ENCODE peak calls at places on chromosome 16, in six cellular contexts. One of them, this sample, is unnamed.

GRCh38 chr16:86203557-86204275 is 304.8 kb downstream of the IRF8 start:
- DNase-seq in cardiac fibroblast: no peak
- DNase-seq in right lobe of liver: no peak
- DNase-seq in psoas muscle: no peak
- DNase-seq in WERI-Rb-1: no peak
- DNase-seq in fibroblast of lung: no peak
- DNase-seq in this sample: no peak

GRCh38 chr16:86010680-86011141 is 111.7 kb downstream of the IRF8 start:
- DNase-seq in cardiac fibroblast: no peak
- DNase-seq in right lobe of liver: no peak
- DNase-seq in psoas muscle: no peak
- DNase-seq in WERI-Rb-1: no peak
- DNase-seq in fibroblast of lung: no peak
- DNase-seq in this sample: no peak

GRCh38 chr16:87790278-87791023 is 24.7 kb upstream of the KLHDC4 start:
- DNase-seq in cardiac fibroblast: peak; percentile 62
- DNase-seq in right lobe of liver: peak; percentile 58
- DNase-seq in psoas muscle: peak; percentile 78
- DNase-seq in WERI-Rb-1: no peak
- DNase-seq in fibroblast of lung: no peak
- DNase-seq in this sample: peak; percentile 87

GRCh38 chr16:85800321-85800669 is 800 bp downstream of the COX4I1 start:
- DNase-seq in cardiac fibroblast: no peak
- DNase-seq in right lobe of liver: no peak
- DNase-seq in psoas muscle: no peak
- DNase-seq in WERI-Rb-1: no peak
- DNase-seq in fibroblast of lung: no peak
- DNase-seq in this sample: no peak

GRCh38 chr16:19437280-19437679 is 19.6 kb downstream of the TMC5 start:
- DNase-seq in cardiac fibroblast: no peak
- DNase-seq in right lobe of liver: no peak
- DNase-seq in psoas muscle: no peak
- DNase-seq in WERI-Rb-1: no peak
- DNase-seq in fibroblast of lung: no peak
- DNase-seq in this sample: no peak

GRCh38 chr16:26396511-26397235 is 670.1 kb upstream of the C16orf82 start:
- DNase-seq in cardiac fibroblast: no peak
- DNase-seq in right lobe of liver: no peak
- DNase-seq in psoas muscle: no peak
- DNase-seq in WERI-Rb-1: no peak
- DNase-seq in fibroblast of lung: no peak
- DNase-seq in this sample: no peak

GRCh38 chr16:14077918-14078317 is 6.8 kb downstream of the MRTFB start:
- DNase-seq in cardiac fibroblast: no peak
- DNase-seq in right lobe of liver: no peak
- DNase-seq in psoas muscle: no peak
- DNase-seq in WERI-Rb-1: no peak
- DNase-seq in fibroblast of lung: no peak
- DNase-seq in this sample: no peak

GRCh38 chr16:12503201-12503600 is 300.5 kb downstream of the CPPED1 start:
- DNase-seq in cardiac fibroblast: no peak
- DNase-seq in right lobe of liver: no peak
- DNase-seq in psoas muscle: no peak
- DNase-seq in WERI-Rb-1: no peak
- DNase-seq in fibroblast of lung: no peak
- DNase-seq in this sample: no peak

GRCh38 chr16:15970743-15971434 is 21.5 kb downstream of the ABCC1 start:
- DNase-seq in cardiac fibroblast: no peak
- DNase-seq in right lobe of liver: no peak
- DNase-seq in psoas muscle: no peak
- DNase-seq in WERI-Rb-1: no peak
- DNase-seq in fibroblast of lung: no peak
- DNase-seq in this sample: no peak

GRCh38 chr16:80924372-80924978 is 82.2 kb downstream of the CMC2 start:
- DNase-seq in cardiac fibroblast: peak; percentile 76
- DNase-seq in right lobe of liver: peak; percentile 70
- DNase-seq in psoas muscle: peak; percentile 70
- DNase-seq in WERI-Rb-1: peak; percentile 42
- DNase-seq in fibroblast of lung: peak; percentile 34
- DNase-seq in this sample: no peak
- TF ChIP-seq CTCF in cardiac fibroblast: peak; percentile 71
- TF ChIP-seq CTCF in right lobe of liver: peak; percentile 67
- TF ChIP-seq CTCF in psoas muscle: peak; percentile 32
- TF ChIP-seq CTCF in WERI-Rb-1: peak; percentile 71
- TF ChIP-seq CTCF in fibroblast of lung: peak; percentile 64
- TF ChIP-seq CTCF in this sample: peak; percentile 71

GRCh38 chr16:47460755-47461597 is at the start of the genes ITFG1 and PHKB:
- DNase-seq in cardiac fibroblast: peak; percentile 94
- DNase-seq in right lobe of liver: peak; percentile 94
- DNase-seq in psoas muscle: peak; percentile 96
- DNase-seq in WERI-Rb-1: peak; percentile 92
- DNase-seq in fibroblast of lung: peak; percentile 96
- DNase-seq in this sample: peak; percentile 71
- TF ChIP-seq CTCF in cardiac fibroblast: peak; percentile 25
- TF ChIP-seq CTCF in right lobe of liver: no peak
- TF ChIP-seq CTCF in psoas muscle: no peak
- TF ChIP-seq CTCF in WERI-Rb-1: no peak
- TF ChIP-seq CTCF in fibroblast of lung: no peak
- TF ChIP-seq CTCF in this sample: peak; percentile 45

DNA sequence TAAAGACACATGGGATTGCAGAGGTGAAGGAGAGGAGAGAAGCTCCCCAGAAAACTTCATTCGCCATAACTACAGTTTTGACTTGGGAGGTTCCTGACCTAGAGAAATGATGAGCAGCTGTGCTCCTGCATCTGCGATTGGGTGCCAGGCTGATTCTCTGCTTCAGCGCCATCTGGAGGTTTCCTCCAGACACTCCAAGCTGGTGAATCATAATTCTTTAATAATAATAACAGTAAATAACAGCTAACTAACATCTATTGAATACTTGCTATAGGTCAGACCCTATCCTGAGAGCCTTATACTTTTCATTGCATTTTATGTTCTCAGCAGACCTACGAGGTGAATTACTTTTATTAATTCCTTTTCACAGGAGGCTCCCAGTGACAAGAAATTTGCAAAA is 575.8 kb downstream of the TOX3 start:
- DNase-seq in cardiac fibroblast: peak; percentile 5
- DNase-seq in right lobe of liver: no peak
- DNase-seq in psoas muscle: no peak
- DNase-seq in WERI-Rb-1: peak; percentile 47
- DNase-seq in fibroblast of lung: no peak
- DNase-seq in this sample: no peak
- TF ChIP-seq CTCF in cardiac fibroblast: peak; percentile 48
- TF ChIP-seq CTCF in right lobe of liver: no peak
- TF ChIP-seq CTCF in psoas muscle: no peak
- TF ChIP-seq CTCF in WERI-Rb-1: peak; percentile 63
- TF ChIP-seq CTCF in fibroblast of lung: peak; percentile 44
- TF ChIP-seq CTCF in this sample: peak; percentile 76

GRCh38 chr16:3051489-3051888 is 5.1 kb downstream of the MMP25 start:
- DNase-seq in cardiac fibroblast: no peak
- DNase-seq in right lobe of liver: no peak
- DNase-seq in psoas muscle: no peak
- DNase-seq in WERI-Rb-1: no peak
- DNase-seq in fibroblast of lung: no peak
- DNase-seq in this sample: no peak

GRCh38 chr16:3051009-3051408 is 4.6 kb downstream of the MMP25 start:
- DNase-seq in cardiac fibroblast: no peak
- DNase-seq in right lobe of liver: no peak
- DNase-seq in psoas muscle: no peak
- DNase-seq in WERI-Rb-1: no peak
- DNase-seq in fibroblast of lung: no peak
- DNase-seq in this sample: no peak

GRCh38 chr16:3049921-3050481 is 3.6 kb downstream of the MMP25 start:
- DNase-seq in cardiac fibroblast: no peak
- DNase-seq in right lobe of liver: no peak
- DNase-seq in psoas muscle: no peak
- DNase-seq in WERI-Rb-1: no peak
- DNase-seq in fibroblast of lung: no peak
- DNase-seq in this sample: no peak

GRCh38 chr16:3047387-3047720 is 993 bp downstream of the MMP25 start:
- DNase-seq in cardiac fibroblast: no peak
- DNase-seq in right lobe of liver: no peak
- DNase-seq in psoas muscle: no peak
- DNase-seq in WERI-Rb-1: no peak
- DNase-seq in fibroblast of lung: no peak
- DNase-seq in this sample: no peak

GRCh38 chr16:3050487-3050886 is 4.1 kb downstream of the MMP25 start:
- DNase-seq in cardiac fibroblast: no peak
- DNase-seq in right lobe of liver: no peak
- DNase-seq in psoas muscle: no peak
- DNase-seq in WERI-Rb-1: no peak
- DNase-seq in fibroblast of lung: no peak
- DNase-seq in this sample: no peak
- TF ChIP-seq CTCF in cardiac fibroblast: no peak
- TF ChIP-seq CTCF in right lobe of liver: no peak
- TF ChIP-seq CTCF in psoas muscle: no peak
- TF ChIP-seq CTCF in WERI-Rb-1: no peak
- TF ChIP-seq CTCF in fibroblast of lung: no peak
- TF ChIP-seq CTCF in this sample: no peak

GRCh38 chr16:78390828-78391227 is 291.4 kb downstream of the WWOX start:
- DNase-seq in cardiac fibroblast: no peak
- DNase-seq in right lobe of liver: no peak
- DNase-seq in psoas muscle: no peak
- DNase-seq in WERI-Rb-1: no peak
- DNase-seq in fibroblast of lung: no peak
- DNase-seq in this sample: no peak

GRCh38 chr16:78395035-78395434 is 295.6 kb downstream of the WWOX start:
- DNase-seq in cardiac fibroblast: no peak
- DNase-seq in right lobe of liver: no peak
- DNase-seq in psoas muscle: no peak
- DNase-seq in WERI-Rb-1: no peak
- DNase-seq in fibroblast of lung: no peak
- DNase-seq in this sample: no peak

GRCh38 chr16:78392585-78393195 is 293.2 kb downstream of the WWOX start:
- DNase-seq in cardiac fibroblast: no peak
- DNase-seq in right lobe of liver: no peak
- DNase-seq in psoas muscle: no peak
- DNase-seq in WERI-Rb-1: no peak
- DNase-seq in fibroblast of lung: no peak
- DNase-seq in this sample: no peak

GRCh38 chr16:78396673-78397072 is 297.2 kb downstream of the WWOX start:
- DNase-seq in cardiac fibroblast: no peak
- DNase-seq in right lobe of liver: no peak
- DNase-seq in psoas muscle: no peak
- DNase-seq in WERI-Rb-1: no peak
- DNase-seq in fibroblast of lung: no peak
- DNase-seq in this sample: no peak

GRCh38 chr16:78396046-78396445 is 296.6 kb downstream of the WWOX start:
- DNase-seq in cardiac fibroblast: no peak
- DNase-seq in right lobe of liver: no peak
- DNase-seq in psoas muscle: no peak
- DNase-seq in WERI-Rb-1: no peak
- DNase-seq in fibroblast of lung: no peak
- DNase-seq in this sample: no peak
- TF ChIP-seq CTCF in cardiac fibroblast: peak; percentile 11
- TF ChIP-seq CTCF in right lobe of liver: peak; percentile 22
- TF ChIP-seq CTCF in psoas muscle: peak; percentile 32
- TF ChIP-seq CTCF in WERI-Rb-1: no peak
- TF ChIP-seq CTCF in fibroblast of lung: peak; percentile 3
- TF ChIP-seq CTCF in this sample: peak; percentile 27

GRCh38 chr16:49513040-49513439 is 139.4 kb downstream of the C16orf78 start:
- DNase-seq in cardiac fibroblast: peak; percentile 11
- DNase-seq in right lobe of liver: no peak
- DNase-seq in psoas muscle: peak; percentile 73
- DNase-seq in WERI-Rb-1: peak; percentile 50
- DNase-seq in fibroblast of lung: peak; percentile 4
- DNase-seq in this sample: no peak
- TF ChIP-seq CTCF in cardiac fibroblast: peak; percentile 10
- TF ChIP-seq CTCF in right lobe of liver: no peak
- TF ChIP-seq CTCF in psoas muscle: peak; percentile 13
- TF ChIP-seq CTCF in WERI-Rb-1: peak; percentile 67
- TF ChIP-seq CTCF in fibroblast of lung: no peak
- TF ChIP-seq CTCF in this sample: no peak

DNA sequence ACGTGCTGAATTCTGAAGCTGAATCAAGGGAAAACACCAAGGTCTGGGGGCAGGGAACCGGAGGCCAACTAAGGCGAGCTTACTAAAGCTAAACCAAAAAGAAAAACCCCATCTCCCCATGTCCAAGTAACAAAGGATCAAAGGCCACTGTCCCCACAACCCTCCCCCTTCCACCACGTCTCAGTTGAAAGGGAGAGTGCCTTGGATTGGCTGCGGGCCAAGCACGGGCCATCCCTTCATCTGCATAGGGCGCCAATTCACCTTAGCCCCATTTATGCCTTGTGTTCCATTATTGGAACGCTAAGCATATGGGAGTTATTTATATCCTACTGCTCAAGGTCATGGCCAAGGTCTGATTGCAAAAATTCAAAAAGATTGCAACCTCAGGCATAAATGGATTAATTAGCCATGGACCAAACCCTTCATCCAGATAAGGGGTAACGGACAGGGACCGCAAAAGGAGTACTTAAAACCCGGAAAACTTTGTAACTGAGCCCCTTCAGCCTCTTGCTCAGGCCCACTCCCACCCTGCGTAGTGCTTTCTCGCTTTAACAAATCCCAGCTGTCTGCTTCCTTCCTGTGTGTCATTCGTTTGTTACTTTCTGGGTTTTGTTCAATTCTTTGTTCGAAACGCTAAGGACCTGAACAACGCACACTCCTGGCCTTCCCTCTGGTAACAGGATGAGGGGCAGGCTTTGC is 753 bp upstream of the ATP6V0D1 start:
- DNase-seq in cardiac fibroblast: peak; percentile 45
- DNase-seq in right lobe of liver: peak; percentile 69
- DNase-seq in psoas muscle: peak; percentile 75
- DNase-seq in WERI-Rb-1: peak; percentile 53
- DNase-seq in fibroblast of lung: peak; percentile 57
- DNase-seq in this sample: no peak
- TF ChIP-seq CTCF in cardiac fibroblast: no peak
- TF ChIP-seq CTCF in right lobe of liver: no peak
- TF ChIP-seq CTCF in psoas muscle: no peak
- TF ChIP-seq CTCF in WERI-Rb-1: no peak
- TF ChIP-seq CTCF in fibroblast of lung: no peak
- TF ChIP-seq CTCF in this sample: no peak

DNA sequence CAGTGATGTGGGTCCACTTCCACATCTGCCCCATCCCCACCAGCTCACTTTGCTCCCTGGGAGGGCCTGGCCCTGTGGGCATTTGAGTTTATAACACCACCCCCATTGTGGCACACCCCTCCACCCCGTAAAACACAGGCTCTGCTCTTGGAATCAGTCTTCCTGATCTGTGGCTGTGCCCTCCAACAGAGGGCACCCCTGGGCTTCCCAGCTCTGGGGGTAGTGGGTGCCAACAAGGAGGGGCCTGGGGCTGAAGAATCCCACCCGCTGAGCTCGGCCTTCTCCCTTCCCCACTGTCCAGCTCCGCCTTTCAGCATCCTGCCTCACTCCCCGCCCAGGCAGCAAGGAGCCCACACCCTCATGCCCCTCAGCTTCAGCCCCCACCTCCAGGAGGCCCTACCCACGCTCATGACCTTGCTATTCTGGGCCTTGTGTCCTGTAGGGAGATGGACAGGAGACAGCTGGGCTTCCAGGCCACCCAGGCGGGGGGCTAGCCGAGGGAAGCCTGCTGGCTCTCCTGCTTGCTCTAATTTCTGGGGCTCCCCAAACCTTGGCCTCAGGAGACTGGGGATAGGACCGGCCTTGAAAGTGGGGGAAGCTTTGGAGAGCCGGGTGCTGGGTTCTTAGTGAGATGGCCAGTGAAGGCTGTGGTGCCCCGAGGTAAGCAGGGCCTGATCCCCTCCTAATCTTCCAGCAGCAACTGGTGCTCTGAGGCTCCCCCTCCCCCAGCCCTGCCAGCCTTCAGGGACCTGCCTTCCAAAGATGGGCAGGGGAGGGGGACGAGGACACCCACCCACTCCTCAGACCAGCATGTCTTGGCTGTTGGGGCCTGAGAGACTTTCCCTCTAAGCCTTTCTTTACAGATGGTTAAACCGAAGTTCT is 2.9 kb upstream of the ATP2A1 start:
- DNase-seq in cardiac fibroblast: no peak
- DNase-seq in right lobe of liver: no peak
- DNase-seq in psoas muscle: peak; percentile 87
- DNase-seq in WERI-Rb-1: peak; percentile 91
- DNase-seq in fibroblast of lung: no peak
- DNase-seq in this sample: no peak
- TF ChIP-seq CTCF in cardiac fibroblast: no peak
- TF ChIP-seq CTCF in right lobe of liver: no peak
- TF ChIP-seq CTCF in psoas muscle: peak; percentile 16
- TF ChIP-seq CTCF in WERI-Rb-1: peak; percentile 11
- TF ChIP-seq CTCF in fibroblast of lung: peak; percentile 10
- TF ChIP-seq CTCF in this sample: no peak

This sample was measured in foreskin keratinocyte.